ENCODE peak calls at places on chromosomes 1 and 21, in six cellular contexts. S, I, U, L, J and E are unnamed samples.

GRCh38 chr21:26331581-26331980 is 161.0 kb upstream of the APP start:
- DNase-seq in U (no peak), L (no peak), S (no peak), I (no peak), J (no peak), E (no peak)

GRCh38 chr1:225652726-225653462 is at the start of gene ENAH:
- DNase-seq in S (no peak), J (peak), L (no peak), I (peak), U (no peak), E (peak)

GRCh38 chr1:17611991-17612390 is 72.5 kb downstream of the ARHGEF10L start:
- DNase-seq in J (peak), L (no peak), U (no peak), S (no peak), I (no peak), E (no peak)

GRCh38 chr1:239008568-239008967 is 377.8 kb upstream of the CHRM3 start:
- DNase-seq in S (no peak), U (no peak), L (no peak), I (no peak), J (no peak), E (no peak)

GRCh38 chr1:160576430-160576829 is 2.9 kb downstream of the CD84 start:
- DNase-seq in J (no peak), S (no peak), U (no peak), I (no peak), L (no peak), E (no peak)

GRCh38 chr21:35010450-35010849 is 38.7 kb downstream of the RUNX1 start:
- DNase-seq in L (no peak), I (no peak), S (no peak), U (no peak), J (no peak), E (no peak)

GRCh38 chr21:30674312-30674711 is 31.6 kb downstream of the KRTAP20-3 start:
- DNase-seq in L (no peak), S (no peak), I (no peak), U (no peak), J (no peak), E (no peak)

GRCh38 chr1:41378222-41378621 is 17.0 kb downstream of the FOXO6 start:
- DNase-seq in J (no peak), I (no peak), U (no peak), L (no peak), S (no peak), E (no peak)

GRCh38 chr1:241447056-241447649 is 72.4 kb downstream of the FH start:
- DNase-seq in S (no peak), I (no peak), U (no peak), J (no peak), L (no peak), E (no peak)

GRCh38 chr1:206782448-206782847 is 10.2 kb upstream of the IL10 start:
- DNase-seq in S (no peak), I (no peak), U (peak), L (no peak), J (no peak), E (no peak)

GRCh38 chr1:241591317-241591716 is 48.9 kb downstream of the CHML start:
- DNase-seq in L (no peak), U (no peak), J (peak), S (no peak), I (no peak), E (no peak)